ENCODE peak calls at places on chromosomes 5 and 9, in ten cellular contexts. U is NCI-H345, P is midbrain, A is M059J, I is endothelial cell, F is activated T-cell treated with anti-CD3 and anti-CD28 coated beads for 48 hours, M is hypothalamus, E is left cardiac atrium, B is KBM-7, R is NT2/D1. Y is an unnamed sample.

GRCh38 chr5:57193757-57194413 is 20.0 kb downstream of the GPBP1 start:
- DNase-seq in U (no peak), P (no peak), A (no peak), I (no peak), F (no peak), M (no peak), E (no peak), B (no peak), R (no peak), Y (no peak)

GRCh38 chr9:97307500-97308163 is at the start of gene CCDC180:
- DNase-seq in U (no peak), P (peak; percentile 4), A (peak; percentile 57), I (no peak), F (no peak), M (peak; percentile 42), E (peak; percentile 51), B (no peak), R (no peak), Y (no peak)

GRCh38 chr9:124671861-124672260 is 99.2 kb downstream of the NR6A1 start:
- DNase-seq in U (no peak), P (no peak), A (peak; percentile 39), I (no peak), F (no peak), M (no peak), E (no peak), B (no peak), R (no peak), Y (no peak)

GRCh38 chr5:93800988-93801811 is 59.8 kb upstream of the POU5F2 start:
- DNase-seq in U (peak; percentile 37), P (peak; percentile 69), A (peak; percentile 59), I (no peak), F (no peak), M (no peak), E (peak; percentile 32), B (peak; percentile 68), R (no peak), Y (no peak)

GRCh38 chr5:157366741-157367684 is 93.0 kb upstream of the NIPAL4 start:
- DNase-seq in U (no peak), P (peak; percentile 34), A (peak; percentile 64), I (peak; percentile 50), F (no peak), M (no peak), E (no peak), B (no peak), R (no peak), Y (no peak)

GRCh38 chr9:82320566-82320965 is 332.0 kb downstream of the SPATA31D1 start:
- DNase-seq in U (no peak), P (no peak), A (no peak), I (no peak), F (no peak), M (no peak), E (no peak), B (no peak), R (no peak), Y (no peak)

GRCh38 chr9:7185612-7186011 is 427.8 kb downstream of the KDM4C start:
- DNase-seq in U (no peak), P (no peak), A (peak; percentile 93), I (no peak), F (no peak), M (no peak), E (no peak), B (no peak), R (peak; percentile 94), Y (no peak)

GRCh38 chr9:107566596-107566995 is 77.0 kb upstream of the KLF4 start:
- DNase-seq in U (no peak), P (no peak), A (no peak), I (no peak), F (no peak), M (no peak), E (peak; percentile 23), B (no peak), R (no peak), Y (no peak)

GRCh38 chr5:16486679-16487078 is 21.1 kb upstream of the ZNF622 start:
- DNase-seq in U (no peak), P (no peak), A (no peak), I (no peak), F (no peak), M (no peak), E (no peak), B (no peak), R (no peak), Y (no peak)

GRCh38 chr9:91196103-91196761 is 165.5 kb downstream of the AUH start:
- DNase-seq in U (no peak), P (no peak), A (no peak), I (no peak), F (no peak), M (no peak), E (no peak), B (no peak), R (no peak), Y (no peak)

GRCh38 chr5:59562756-59563389 is 330.7 kb downstream of the PDE4D start:
- DNase-seq in U (no peak), P (no peak), A (peak; percentile 95), I (no peak), F (no peak), M (no peak), E (no peak), B (no peak), R (peak; percentile 40), Y (no peak)

GRCh38 chr5:418681-419121 is 24.3 kb upstream of the EXOC3 start:
- DNase-seq in U (peak; percentile 83), P (no peak), A (peak; percentile 62), I (no peak), F (no peak), M (no peak), E (peak; percentile 10), B (no peak), R (no peak), Y (no peak)

GRCh38 chr5:172505403-172505759 is 51.1 kb upstream of the SH3PXD2B start:
- DNase-seq in U (no peak), P (no peak), A (no peak), I (peak; percentile 0), F (no peak), M (no peak), E (no peak), B (no peak), R (no peak), Y (no peak)

GRCh38 chr9:131473198-131473885 is 29.4 kb upstream of the POMT1 start:
- DNase-seq in U (no peak), P (no peak), A (no peak), I (no peak), F (no peak), M (no peak), E (no peak), B (no peak), R (no peak), Y (no peak)

GRCh38 chr9:91800473-91800872 is 149.6 kb downstream of the ROR2 start:
- DNase-seq in U (no peak), P (no peak), A (no peak), I (no peak), F (no peak), M (no peak), E (no peak), B (no peak), R (no peak), Y (no peak)

GRCh38 chr9:134331186-134332025 is 5.2 kb downstream of the RXRA start:
- DNase-seq in U (peak; percentile 51), P (peak; percentile 33), A (no peak), I (no peak), F (no peak), M (peak; percentile 42), E (no peak), B (no peak), R (no peak), Y (no peak)

GRCh38 chr9:100308965-100309564 is 43.7 kb downstream of the TEX10 start:
- DNase-seq in U (no peak), P (no peak), A (peak; percentile 32), I (no peak), F (no peak), M (no peak), E (no peak), B (no peak), R (no peak), Y (no peak)

GRCh38 chr9:124180557-124180956 is 77.2 kb upstream of the NEK6 start:
- DNase-seq in U (peak; percentile 85), P (peak; percentile 33), A (peak; percentile 33), I (no peak), F (no peak), M (peak; percentile 33), E (peak; percentile 35), B (no peak), R (no peak), Y (no peak)

GRCh38 chr5:65808818-65809217 is 86.8 kb downstream of the NLN start:
- DNase-seq in U (no peak), P (no peak), A (peak; percentile 65), I (no peak), F (no peak), M (no peak), E (no peak), B (no peak), R (no peak), Y (no peak)

GRCh38 chr5:135534609-135535419 is 950 bp downstream of the NEUROG1 start:
- DNase-seq in U (peak; percentile 8), P (no peak), A (no peak), I (peak; percentile 46), F (peak; percentile 7), M (no peak), E (no peak), B (no peak), R (no peak), Y (no peak)

GRCh38 chr9:127921592-127922120 is 4.8 kb upstream of the ST6GALNAC4 start:
- DNase-seq in U (peak; percentile 34), P (peak; percentile 72), A (peak; percentile 49), I (peak; percentile 77), F (peak; percentile 69), M (peak; percentile 59), E (peak; percentile 83), B (peak; percentile 60), R (no peak), Y (no peak)

GRCh38 chr5:98349251-98349989 is 424.0 kb upstream of the RGMB start:
- DNase-seq in U (no peak), P (no peak), A (peak; percentile 76), I (no peak), F (no peak), M (no peak), E (no peak), B (peak; percentile 38), R (peak; percentile 30), Y (no peak)

GRCh38 chr5:92309336-92309991 is 926.3 kb upstream of the ARRDC3 start:
- DNase-seq in U (peak; percentile 29), P (peak; percentile 22), A (peak; percentile 53), I (no peak), F (no peak), M (no peak), E (no peak), B (peak; percentile 26), R (no peak), Y (no peak)

GRCh38 chr5:174462128-174462527 is 262.3 kb upstream of the MSX2 start:
- DNase-seq in U (no peak), P (no peak), A (no peak), I (no peak), F (no peak), M (no peak), E (no peak), B (no peak), R (no peak), Y (no peak)

GRCh38 chr9:89919171-89919681 is 314.4 kb downstream of the GADD45G start:
- DNase-seq in U (no peak), P (no peak), A (peak; percentile 32), I (peak; percentile 47), F (peak; percentile 37), M (no peak), E (peak; percentile 39), B (peak; percentile 15), R (peak; percentile 48), Y (no peak)

GRCh38 chr5:76691470-76692273 is 24.3 kb upstream of the F2R start:
- DNase-seq in U (no peak), P (no peak), A (peak; percentile 81), I (peak; percentile 52), F (no peak), M (no peak), E (no peak), B (no peak), R (no peak), Y (no peak)

GRCh38 chr9:92633879-92634278 is 36.1 kb downstream of the IPPK start:
- DNase-seq in U (no peak), P (no peak), A (no peak), I (no peak), F (no peak), M (no peak), E (no peak), B (no peak), R (no peak), Y (no peak)

GRCh38 chr5:91072891-91073290 is 310.2 kb downstream of the ARRDC3 start:
- DNase-seq in U (no peak), P (no peak), A (peak; percentile 60), I (no peak), F (no peak), M (no peak), E (no peak), B (no peak), R (no peak), Y (no peak)